ENCODE peak calls at places on chromosomes 2 and 18, in eight cellular contexts. R is SW480; F is iris pigment epithelial cell; J is H4; W is heart right ventricle; Y is fibroblast of lung; X is fibroblast of gingiva; O is stimulated activated CD4-positive, alpha-beta T cell treated with anti-CD3 and anti-CD28 coated beads, Interleukin-4, amount 100 ng/mL, for 4 hours. T is an unnamed sample.

GRCh38 chr18:12686100-12686499 is 16.4 kb downstream of the CEP76 start:
- DNase-seq in R (peak; percentile 46), F (peak; percentile 60), J (peak; percentile 19), W (no peak), Y (peak; percentile 35), X (peak; percentile 15), O (no peak), T (no peak)

GRCh38 chr2:233059797-233060499 is at the start of gene INPP5D:
- DNase-seq in R (peak; percentile 44), F (no peak), J (no peak), W (peak; percentile 63), Y (no peak), X (no peak), O (peak; percentile 73), T (no peak)

GRCh38 chr2:160490760-160491367 is 2.7 kb downstream of the RBMS1 start:
- DNase-seq in R (peak; percentile 18), F (no peak), J (no peak), W (no peak), Y (peak; percentile 28), X (no peak), O (no peak), T (no peak)

GRCh38 chr2:38116762-38117161 is 40.8 kb upstream of the CYP1B1 start:
- DNase-seq in R (no peak), F (peak; percentile 86), J (no peak), W (no peak), Y (peak; percentile 82), X (peak; percentile 82), O (no peak), T (peak; percentile 57)

GRCh38 chr2:228698963-228699362 is 517.5 kb upstream of the SPHKAP start:
- DNase-seq in R (no peak), F (peak; percentile 34), J (no peak), W (no peak), Y (no peak), X (no peak), O (no peak), T (no peak)

GRCh38 chr18:9946831-9947230 is 33.0 kb downstream of the VAPA start:
- DNase-seq in R (no peak), F (no peak), J (no peak), W (no peak), Y (no peak), X (no peak), O (no peak), T (no peak)

GRCh38 chr2:177325554-177325953 is 61.0 kb upstream of the NFE2L2 start:
- DNase-seq in R (no peak), F (peak; percentile 53), J (no peak), W (no peak), Y (no peak), X (peak; percentile 52), O (no peak), T (no peak)

GRCh38 chr2:69082430-69082997 is 69.5 kb downstream of the ANTXR1 start:
- DNase-seq in R (peak; percentile 63), F (peak; percentile 95), J (peak; percentile 96), W (peak; percentile 23), Y (peak; percentile 85), X (peak; percentile 94), O (no peak), T (peak; percentile 80)

GRCh38 chr2:11656252-11656651 is 13.7 kb downstream of the NTSR2 start:
- DNase-seq in R (no peak), F (no peak), J (no peak), W (no peak), Y (no peak), X (no peak), O (no peak), T (no peak)

GRCh38 chr18:59724116-59724515 is 26.9 kb upstream of the CCBE1 start:
- DNase-seq in R (peak; percentile 22), F (no peak), J (no peak), W (no peak), Y (no peak), X (no peak), O (no peak), T (peak; percentile 50)

GRCh38 chr2:241764272-241765241 is 12.1 kb upstream of the GAL3ST2 start:
- DNase-seq in R (no peak), F (peak; percentile 9), J (no peak), W (no peak), Y (no peak), X (no peak), O (no peak), T (no peak)

T was measured in myocyte.